ENCODE peak calls at places on chromosomes 2 and 18, in nine cellular contexts. I is astrocyte, G is suprapubic skin, H is neural progenitor cell, W is endodermal cell, A is SJCRH30, V is fibroblast of pulmonary artery, D is GM12865, C is Panc1. Q is an unnamed sample.

GRCh38 chr2:221539246-221539645 is 32.9 kb downstream of the EPHA4 start:
- DNase-seq in I (no peak), G (no peak), H (no peak), W (no peak), A (no peak), V (no peak), D (no peak), C (no peak), Q (no peak)

GRCh38 chr2:158414538-158414937 is 42.0 kb downstream of the CCDC148 start:
- DNase-seq in I (peak; percentile 71), G (no peak), H (no peak), W (no peak), A (no peak), V (peak; percentile 42), D (no peak), C (no peak), Q (no peak)

GRCh38 chr18:9612215-9612830 is 2.0 kb downstream of the PPP4R1 start:
- DNase-seq in I (peak; percentile 32), G (no peak), H (peak; percentile 32), W (no peak), A (peak; percentile 8), V (peak; percentile 60), D (peak; percentile 70), C (no peak), Q (peak; percentile 37)

GRCh38 chr2:71995067-71995665 is 152.5 kb downstream of the CYP26B1 start:
- DNase-seq in I (no peak), G (no peak), H (peak; percentile 28), W (no peak), A (no peak), V (peak; percentile 41), D (no peak), C (peak; percentile 8), Q (no peak)

GRCh38 chr2:54809814-54810213 is 86.4 kb downstream of the EML6 start:
- DNase-seq in I (peak; percentile 70), G (no peak), H (no peak), W (no peak), A (no peak), V (peak; percentile 31), D (no peak), C (peak; percentile 28), Q (no peak)

GRCh38 chr2:224440988-224441387 is 39.1 kb upstream of the FAM124B start:
- DNase-seq in I (no peak), G (no peak), H (no peak), W (no peak), A (no peak), V (no peak), D (no peak), C (no peak), Q (no peak)

GRCh38 chr2:6080837-6081541 is 388.8 kb downstream of the SOX11 start:
- DNase-seq in I (peak; percentile 18), G (no peak), H (no peak), W (no peak), A (no peak), V (no peak), D (no peak), C (no peak), Q (no peak)

GRCh38 chr18:5106730-5107129 is 90.3 kb downstream of the AKAIN1 start:
- DNase-seq in I (no peak), G (no peak), H (peak; percentile 12), W (no peak), A (no peak), V (no peak), D (no peak), C (no peak), Q (no peak)

GRCh38 chr2:205427112-205427511 is 255.2 kb upstream of the NRP2 start:
- DNase-seq in I (peak; percentile 61), G (no peak), H (no peak), W (no peak), A (no peak), V (peak; percentile 72), D (no peak), C (no peak), Q (no peak)

GRCh38 chr2:10494351-10495066 is 46.4 kb upstream of the ODC1 start:
- DNase-seq in I (no peak), G (no peak), H (no peak), W (no peak), A (no peak), V (no peak), D (no peak), C (no peak), Q (no peak)

GRCh38 chr2:98948956-98949739 is 13.1 kb upstream of the CRACDL start:
- DNase-seq in I (no peak), G (no peak), H (no peak), W (no peak), A (no peak), V (no peak), D (peak; percentile 16), C (no peak), Q (no peak)

GRCh38 chr2:177261115-177261779 is 3.3 kb downstream of the NFE2L2 start:
- DNase-seq in I (no peak), G (no peak), H (no peak), W (no peak), A (no peak), V (no peak), D (no peak), C (no peak), Q (no peak)

GRCh38 chr18:72075040-72075439 is 469.1 kb downstream of the CBLN2 start:
- DNase-seq in I (no peak), G (no peak), H (no peak), W (no peak), A (no peak), V (no peak), D (no peak), C (no peak), Q (no peak)

GRCh38 chr2:172457606-172458005 is 30.2 kb downstream of the ITGA6 start:
- DNase-seq in I (no peak), G (no peak), H (no peak), W (no peak), A (no peak), V (no peak), D (no peak), C (no peak), Q (peak; percentile 28)

GRCh38 chr2:233600361-233600760 is 17.1 kb upstream of the UGT1A8 start:
- DNase-seq in I (no peak), G (no peak), H (no peak), W (no peak), A (no peak), V (no peak), D (no peak), C (no peak), Q (no peak)

GRCh38 chr2:12287220-12287751 is 429.4 kb upstream of the TRIB2 start:
- DNase-seq in I (no peak), G (no peak), H (no peak), W (no peak), A (no peak), V (peak; percentile 56), D (peak; percentile 51), C (no peak), Q (no peak)
- H3K4me3 ChIP-seq in I (no peak overlapping the region), G (no peak overlapping the region), H (no peak overlapping the region), W (peak overlapping the region; percentile 4), A (no peak overlapping the region), V (peak overlapping the region; percentile 10), D (no peak overlapping the region), C (no peak overlapping the region), Q (no peak overlapping the region)

GRCh38 chr2:241149925-241150659 is at the start of gene PPP1R7:
- DNase-seq in I (peak; percentile 79), G (peak; percentile 96), H (peak; percentile 99), W (peak; percentile 99), A (peak; percentile 96), V (peak; percentile 92), D (peak; percentile 97), C (peak; percentile 70), Q (peak; percentile 96)

GRCh38 chr2:241147336-241147735 is 1.9 kb downstream of the PASK start:
- DNase-seq in I (no peak), G (no peak), H (no peak), W (no peak), A (no peak), V (no peak), D (no peak), C (no peak), Q (no peak)

GRCh38 chr2:241148891-241149674 is at the start of gene PASK:
- DNase-seq in I (peak; percentile 86), G (peak; percentile 96), H (peak; percentile 98), W (peak; percentile 99), A (peak; percentile 96), V (peak; percentile 93), D (peak; percentile 97), C (peak; percentile 80), Q (peak; percentile 97)

GRCh38 chr2:241149675-241149924 is 328 bp upstream of the PASK start:
- DNase-seq in I (no peak), G (no peak), H (no peak), W (no peak), A (no peak), V (no peak), D (no peak), C (no peak), Q (no peak)

GRCh38 chr2:241148239-241148638 is 1.0 kb downstream of the PASK start:
- DNase-seq in I (no peak), G (no peak), H (no peak), W (no peak), A (no peak), V (no peak), D (peak; percentile 31), C (no peak), Q (no peak)
- H3K4me3 ChIP-seq in I (peak overlapping the region; percentile 80), G (peak overlapping the region; percentile 88), H (peak overlapping the region; percentile 87), W (peak overlapping the region; percentile 92), A (peak overlapping the region; percentile 83), V (peak overlapping the region; percentile 68), D (peak overlapping the region; percentile 87), C (peak overlapping the region; percentile 64), Q (peak overlapping the region; percentile 66)

GRCh38 chr2:66433695-66433944 is 1.3 kb upstream of the MEIS1 start:
- DNase-seq in I (no peak), G (no peak), H (no peak), W (no peak), A (no peak), V (no peak), D (no peak), C (no peak), Q (no peak)
- H3K4me3 ChIP-seq in I (peak overlapping the region; percentile 77), G (peak overlapping the region; percentile 84), H (peak overlapping the region; percentile 61), W (peak overlapping the region; percentile 97), A (peak overlapping the region; percentile 74), V (peak overlapping the region; percentile 92), D (peak overlapping the region; percentile 56), C (peak overlapping the region; percentile 83), Q (peak overlapping the region; percentile 65)

GRCh38 chr18:79680100-79680879 is 687 bp downstream of the CTDP1 start:
- DNase-seq in I (peak; percentile 34), G (no peak), H (peak; percentile 67), W (peak; percentile 62), A (no peak), V (peak; percentile 60), D (peak; percentile 41), C (no peak), Q (no peak)

GRCh38 chr18:79677840-79678239 is 1.8 kb upstream of the CTDP1 start:
- DNase-seq in I (no peak), G (no peak), H (no peak), W (no peak), A (no peak), V (no peak), D (no peak), C (no peak), Q (no peak)

GRCh38 chr18:79677221-79677620 is 2.4 kb upstream of the CTDP1 start:
- DNase-seq in I (no peak), G (no peak), H (no peak), W (no peak), A (no peak), V (no peak), D (no peak), C (no peak), Q (no peak)

GRCh38 chr18:79679552-79680099 is at the start of gene CTDP1:
- DNase-seq in I (peak; percentile 84), G (peak; percentile 92), H (peak; percentile 98), W (peak; percentile 94), A (peak; percentile 75), V (peak; percentile 94), D (peak; percentile 96), C (no peak), Q (peak; percentile 91)

GRCh38 chr18:79678665-79679551 is 695 bp upstream of the CTDP1 start:
- DNase-seq in I (peak; percentile 98), G (peak; percentile 100), H (peak; percentile 100), W (peak; percentile 99), A (peak; percentile 94), V (peak; percentile 99), D (peak; percentile 99), C (peak; percentile 98), Q (peak; percentile 100)
- H3K4me3 ChIP-seq in I (peak overlapping the region; percentile 86), G (peak overlapping the region; percentile 99), H (peak overlapping the region; percentile 92), W (peak overlapping the region; percentile 96), A (peak overlapping the region; percentile 95), V (peak overlapping the region; percentile 66), D (peak overlapping the region; percentile 70), C (peak overlapping the region; percentile 84), Q (peak overlapping the region; percentile 89)

Q was measured in WERI-Rb-1.